ENCODE peak calls at places on chromosomes 11 and 22, in six cellular contexts. Z is brain microvascular endothelial cell, A is uterus, F is breast epithelium, H is stomach, K is RWPE2. M is an unnamed sample.
A peak's percentile ranks its signal among the peaks of the same experiment; 100 is the strongest.

GRCh38 chr22:45077286-45077685 is 67.5 kb upstream of the PHF21B start:
- DNase-seq in Z (no peak), H (no peak), A (no peak), K (no peak), F (no peak), M (no peak)

GRCh38 chr11:46248270-46249102 is 29.0 kb upstream of the CREB3L1 start:
- DNase-seq in A (no peak), H (no peak), Z (peak; percentile 98), K (no peak), F (no peak), M (no peak)

GRCh38 chr11:64842851-64843841 is 1.3 kb downstream of the CDC42BPG start:
- DNase-seq in H (peak; percentile 82), A (no peak), K (peak; percentile 92), Z (no peak), F (peak; percentile 90), M (peak; percentile 58)

GRCh38 chr22:16781764-16782329 is 43.4 kb downstream of the XKR3 start:
- DNase-seq in Z (no peak), K (no peak), H (no peak), F (no peak), A (no peak), M (no peak)

GRCh38 chr22:44245867-44246266 is 65.1 kb downstream of the PARVG start:
- DNase-seq in K (no peak), H (peak; percentile 20), F (peak; percentile 14), A (no peak), Z (no peak), M (peak; percentile 36)

GRCh38 chr11:128346808-128347207 is 240.6 kb downstream of the ETS1 start:
- DNase-seq in A (no peak), F (no peak), Z (peak; percentile 50), K (no peak), H (no peak), M (peak; percentile 54)

GRCh38 chr11:44987506-44987905 is 36.8 kb upstream of the TP53I11 start:
- DNase-seq in K (no peak), A (no peak), H (peak; percentile 15), Z (no peak), F (no peak), M (no peak)

GRCh38 chr11:109309153-109309552 is 112.8 kb upstream of the C11orf87 start:
- DNase-seq in Z (peak; percentile 24), F (no peak), H (no peak), A (no peak), K (no peak), M (no peak)

GRCh38 chr11:45847908-45848316 is 637 bp downstream of the CRY2 start:
- DNase-seq in K (no peak), H (peak; percentile 66), A (peak; percentile 48), Z (peak; percentile 46), F (peak; percentile 38), M (peak; percentile 66)

GRCh38 chr11:107598225-107599139 is 7.5 kb downstream of the ELMOD1 start:
- DNase-seq in F (no peak), Z (no peak), H (no peak), K (no peak), A (no peak), M (peak; percentile 32)

GRCh38 chr22:29266564-29267461 is 968 bp downstream of the RHBDD3 start:
- DNase-seq in F (no peak), A (no peak), Z (no peak), H (no peak), K (no peak), M (no peak)

GRCh38 chr11:117188620-117189081 is 10.1 kb downstream of the SIDT2 start:
- DNase-seq in K (peak; percentile 40), Z (no peak), H (peak; percentile 20), F (no peak), A (no peak), M (no peak)

GRCh38 chr22:49305215-49305965 is 522.3 kb downstream of the BRD1 start:
- DNase-seq in A (peak; percentile 22), K (no peak), Z (no peak), H (peak; percentile 40), F (peak; percentile 26), M (peak; percentile 33)

GRCh38 chr11:64447717-64448598 is 89.0 kb downstream of the RPS6KA4 start:
- DNase-seq in A (no peak), F (peak; percentile 25), Z (peak; percentile 7), H (peak; percentile 33), K (no peak), M (no peak)

GRCh38 chr11:92776676-92777075 is 192.8 kb upstream of the MTNR1B start:
- DNase-seq in H (no peak), Z (no peak), K (no peak), F (no peak), A (no peak), M (no peak)

GRCh38 chr11:121350314-121351046 is 57.9 kb downstream of the SC5D start:
- DNase-seq in H (no peak), A (no peak), F (no peak), Z (no peak), K (no peak), M (no peak)

GRCh38 chr11:34358666-34359547 is 1.1 kb upstream of the ABTB2 start:
- DNase-seq in H (peak; percentile 67), F (peak; percentile 68), Z (peak; percentile 74), K (peak; percentile 76), A (peak; percentile 83), M (peak; percentile 80)

GRCh38 chr11:69567951-69568808 is 72.8 kb upstream of the CCND1 start:
- DNase-seq in A (no peak), Z (no peak), H (no peak), F (no peak), K (no peak), M (no peak)

GRCh38 chr11:74024630-74025029 is 15.7 kb upstream of the UCP3 start:
- DNase-seq in A (peak; percentile 33), H (peak; percentile 40), K (no peak), Z (peak; percentile 89), F (no peak), M (peak; percentile 60)

GRCh38 chr11:107844041-107844440 is 14.5 kb downstream of the SLC35F2 start:
- DNase-seq in H (no peak), F (no peak), K (peak; percentile 65), A (no peak), Z (peak; percentile 32), M (no peak)

GRCh38 chr11:93738647-93739081 is 2.6 kb downstream of the TAF1D start:
- DNase-seq in Z (no peak), A (no peak), H (no peak), F (no peak), K (no peak), M (no peak)

GRCh38 chr11:130785376-130786110 is 130.7 kb downstream of the SNX19 start:
- DNase-seq in H (no peak), A (no peak), Z (peak; percentile 55), F (no peak), K (no peak), M (no peak)

GRCh38 chr11:111554532-111554931 is 14.0 kb downstream of the LAYN start:
- DNase-seq in H (no peak), F (no peak), A (no peak), Z (no peak), K (no peak), M (no peak)

GRCh38 chr11:43504316-43504950 is 145.7 kb downstream of the TTC17 start:
- DNase-seq in F (no peak), Z (peak; percentile 7), H (no peak), A (no peak), K (no peak), M (peak; percentile 8)

GRCh38 chr11:117944554-117944953 is 15.4 kb upstream of the TMPRSS13 start:
- DNase-seq in Z (no peak), F (no peak), H (peak; percentile 18), A (no peak), K (no peak), M (no peak)

DNA sequence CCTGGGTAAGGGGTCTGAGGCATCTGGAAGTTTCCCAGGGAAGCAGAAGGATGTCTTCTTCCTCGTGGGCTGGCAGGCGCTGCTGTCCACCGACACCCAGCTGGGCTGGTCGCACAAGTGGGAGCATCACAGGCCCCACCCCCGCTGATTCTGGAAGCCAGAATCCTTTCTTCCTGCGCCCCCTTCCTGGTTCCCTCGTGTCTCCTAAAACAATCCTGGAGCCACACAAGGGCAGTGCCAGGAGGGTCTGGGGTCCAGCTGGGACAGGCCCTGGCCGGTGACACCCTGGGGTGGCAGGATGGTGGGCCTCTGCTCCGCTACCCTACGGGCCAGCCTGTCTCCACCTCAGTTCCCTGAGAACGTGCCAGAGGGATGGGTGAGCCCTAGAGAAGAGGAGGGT is 4.2 kb downstream of the LSP1 start:
- DNase-seq in Z (no peak), H (no peak), K (no peak), F (no peak), A (no peak), M (no peak)
- H3K27ac ChIP-seq in Z (no peak overlapping the region), H (no peak overlapping the region), K (no peak overlapping the region), F (no peak overlapping the region), A (no peak overlapping the region), M (no peak overlapping the region)

GRCh38 chr11:833114-833791 is 501 bp downstream of the CD151 start:
- DNase-seq in H (peak; percentile 69), K (no peak), Z (no peak), F (no peak), A (no peak), M (peak; percentile 60)
- H3K27ac ChIP-seq in H (peak overlapping the region; percentile 94), K (peak overlapping the region; percentile 97), Z (peak overlapping the region; percentile 73), F (peak overlapping the region; percentile 84), A (peak overlapping the region; percentile 81), M (peak overlapping the region; percentile 50)

GRCh38 chr11:12241401-12241800 is 131.0 kb downstream of the MICAL2 start:
- DNase-seq in H (peak; percentile 61), F (no peak), K (no peak), Z (no peak), A (no peak), M (no peak)
- H3K27ac ChIP-seq in H (peak overlapping the region; percentile 91), F (no peak overlapping the region), K (no peak overlapping the region), Z (no peak overlapping the region), A (no peak overlapping the region), M (no peak overlapping the region)

GRCh38 chr11:100776212-100776896 is 89.3 kb downstream of the ARHGAP42 start:
- DNase-seq in K (no peak), A (no peak), F (no peak), H (no peak), Z (peak; percentile 81), M (no peak)
- H3K27ac ChIP-seq in K (peak overlapping the region; percentile 57), A (no peak overlapping the region), F (no peak overlapping the region), H (peak overlapping the region; percentile 88), Z (peak overlapping the region; percentile 25), M (no peak overlapping the region)

GRCh38 chr11:2687782-2688191 is 12.0 kb downstream of the KCNQ1OT1 start:
- DNase-seq in Z (no peak), A (peak; percentile 56), F (no peak), K (peak; percentile 41), H (no peak), M (peak; percentile 32)
- H3K27ac ChIP-seq in Z (no peak overlapping the region), A (no peak overlapping the region), F (peak overlapping the region; percentile 27), K (no peak overlapping the region), H (peak overlapping the region; percentile 43), M (no peak overlapping the region)